ENCODE peak calls at places on chromosomes 12 and 14, in six cellular contexts. J is brain microvascular endothelial cell, D is upper lobe of right lung, X is heart left ventricle, B is cardiac muscle cell, F is sigmoid colon. C is an unnamed sample.

GRCh38 chr12:86290615-86291014 is 34.4 kb upstream of the MGAT4C start:
- DNase-seq in J (no peak), D (no peak), X (no peak), B (no peak), F (no peak), C (no peak)

GRCh38 chr14:21219561-21220111 is 49.6 kb downstream of the HNRNPC start:
- DNase-seq in J (no peak), D (no peak), X (no peak), B (no peak), F (no peak), C (no peak)

GRCh38 chr14:92519246-92520101 is 5.9 kb downstream of the RIN3 start:
- DNase-seq in J (no peak), D (no peak), X (no peak), B (no peak), F (peak; percentile 66), C (no peak)

GRCh38 chr12:117162649-117163048 is 27.6 kb downstream of the FBXO21 start:
- DNase-seq in J (no peak), D (no peak), X (no peak), B (no peak), F (no peak), C (no peak)

GRCh38 chr12:65269603-65270002 is 8.9 kb upstream of the MSRB3 start:
- DNase-seq in J (no peak), D (no peak), X (no peak), B (peak; percentile 11), F (no peak), C (no peak)

GRCh38 chr12:132055535-132056096 is 88.5 kb downstream of the DDX51 start:
- DNase-seq in J (no peak), D (no peak), X (no peak), B (no peak), F (no peak), C (peak; percentile 48)

GRCh38 chr12:1640630-1641234 is 11.7 kb downstream of the WNT5B start:
- DNase-seq in J (no peak), D (no peak), X (no peak), B (no peak), F (no peak), C (no peak)

GRCh38 chr12:68686595-68687521 is at the start of gene NUP107:
- DNase-seq in J (peak; percentile 99), D (peak; percentile 99), X (peak; percentile 98), B (peak; percentile 99), F (peak; percentile 100), C (peak; percentile 99)

GRCh38 chr12:89710873-89711179 is 2.2 kb upstream of the ATP2B1 start:
- DNase-seq in J (no peak), D (no peak), X (no peak), B (no peak), F (no peak), C (no peak)

GRCh38 chr12:121059031-121059898 is 20.2 kb upstream of the OASL start:
- DNase-seq in J (no peak), D (no peak), X (no peak), B (no peak), F (no peak), C (no peak)

GRCh38 chr14:91382712-91383111 is 34.9 kb downstream of the CCDC88C start:
- DNase-seq in J (no peak), D (no peak), X (no peak), B (no peak), F (no peak), C (no peak)

GRCh38 chr14:102819176-102819628 is 42.0 kb downstream of the TRAF3 start:
- DNase-seq in J (no peak), D (no peak), X (no peak), B (no peak), F (no peak), C (no peak)

GRCh38 chr12:54870048-54870447 is 15.7 kb downstream of the MUCL1 start:
- DNase-seq in J (no peak), D (no peak), X (no peak), B (no peak), F (no peak), C (no peak)

GRCh38 chr14:93095742-93096510 is 19.8 kb downstream of the ITPK1 start:
- DNase-seq in J (no peak), D (no peak), X (no peak), B (no peak), F (no peak), C (no peak)

GRCh38 chr14:59520224-59520623 is 35.9 kb downstream of the JKAMP start:
- DNase-seq in J (no peak), D (no peak), X (no peak), B (no peak), F (no peak), C (no peak)

GRCh38 chr12:56722832-56723231 is 2.3 kb downstream of the NACA start:
- DNase-seq in J (no peak), D (no peak), X (no peak), B (no peak), F (no peak), C (no peak)

GRCh38 chr12:95205016-95205415 is 12.3 kb downstream of the FGD6 start:
- DNase-seq in J (no peak), D (no peak), X (no peak), B (no peak), F (no peak), C (no peak)

GRCh38 chr12:34298176-34298970 is 276.1 kb downstream of the ALG10 start:
- DNase-seq in J (no peak), D (peak; percentile 52), X (no peak), B (no peak), F (peak; percentile 49), C (peak; percentile 36)

GRCh38 chr14:32383337-32384009 is 54.4 kb downstream of the AKAP6 start:
- DNase-seq in J (no peak), D (no peak), X (no peak), B (no peak), F (no peak), C (no peak)

GRCh38 chr14:79920180-79920579 is 291.1 kb downstream of the DIO2 start:
- DNase-seq in J (no peak), D (no peak), X (no peak), B (no peak), F (no peak), C (peak; percentile 35)

GRCh38 chr12:48542300-48542928 is 17.0 kb downstream of the OR8S1 start:
- DNase-seq in J (peak; percentile 6), D (peak; percentile 71), X (no peak), B (peak; percentile 53), F (no peak), C (no peak)

GRCh38 chr12:14946162-14946561 is 7.8 kb upstream of the ERP27 start:
- DNase-seq in J (no peak), D (no peak), X (no peak), B (peak; percentile 53), F (no peak), C (no peak)

GRCh38 chr12:12718853-12719252 is 1.7 kb downstream of the CDKN1B start:
- DNase-seq in J (no peak), D (no peak), X (no peak), B (peak; percentile 27), F (no peak), C (no peak)

GRCh38 chr14:58298477-58298879 is at the start of gene ARID4A:
- DNase-seq in J (no peak), D (peak; percentile 88), X (no peak), B (no peak), F (peak; percentile 98), C (peak; percentile 94)

GRCh38 chr14:50763386-50764007 is 67.5 kb downstream of the NIN start:
- DNase-seq in J (peak; percentile 83), D (no peak), X (no peak), B (peak; percentile 24), F (no peak), C (no peak)

GRCh38 chr12:54723653-54724256 is 75.6 kb upstream of the DCD start:
- DNase-seq in J (peak; percentile 9), D (no peak), X (no peak), B (peak; percentile 40), F (no peak), C (no peak)

GRCh38 chr14:91115986-91116385 is 2.1 kb downstream of the DGLUCY start:
- DNase-seq in J (no peak), D (no peak), X (no peak), B (no peak), F (no peak), C (no peak)

GRCh38 chr14:103140316-103141109 is 17.3 kb downstream of the TNFAIP2 start:
- DNase-seq in J (no peak), D (no peak), X (no peak), B (no peak), F (no peak), C (peak; percentile 81)

DNA sequence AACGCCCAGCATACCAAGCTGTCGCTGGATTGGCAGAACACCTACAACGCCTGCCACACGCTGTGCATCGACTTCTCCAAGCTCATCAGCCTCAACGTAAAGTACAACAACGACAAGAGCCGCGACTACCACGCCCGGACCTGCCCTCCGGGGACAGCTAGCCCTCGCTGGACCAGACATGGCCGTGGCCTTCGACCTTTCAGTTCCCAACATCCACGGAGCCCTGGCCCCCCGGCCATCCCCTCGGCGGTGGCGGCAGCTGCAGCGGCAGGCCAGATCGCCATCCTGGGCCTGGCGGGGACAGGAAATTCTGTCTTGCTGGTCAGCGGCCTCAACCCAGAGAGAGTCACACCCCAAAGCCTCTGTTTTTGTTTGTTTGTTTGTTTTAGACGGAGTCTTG is 132.6 kb upstream of the FUT8 start:
- DNase-seq in J (no peak), D (no peak), X (no peak), B (no peak), F (no peak), C (no peak)
- H3K27ac ChIP-seq in J (no peak overlapping the region), D (no peak overlapping the region), X (no peak overlapping the region), B (no peak overlapping the region), F (no peak overlapping the region), C (no peak overlapping the region)

GRCh38 chr12:6367065-6367968 is 8.0 kb downstream of the SCNN1A start:
- DNase-seq in J (no peak), D (no peak), X (no peak), B (peak; percentile 69), F (no peak), C (peak; percentile 31)
- TF ChIP-seq CTCF in J (peak; percentile 48), D (peak; percentile 45), X (no peak), B (peak; percentile 39), F (no peak), C (no peak)

DNA sequence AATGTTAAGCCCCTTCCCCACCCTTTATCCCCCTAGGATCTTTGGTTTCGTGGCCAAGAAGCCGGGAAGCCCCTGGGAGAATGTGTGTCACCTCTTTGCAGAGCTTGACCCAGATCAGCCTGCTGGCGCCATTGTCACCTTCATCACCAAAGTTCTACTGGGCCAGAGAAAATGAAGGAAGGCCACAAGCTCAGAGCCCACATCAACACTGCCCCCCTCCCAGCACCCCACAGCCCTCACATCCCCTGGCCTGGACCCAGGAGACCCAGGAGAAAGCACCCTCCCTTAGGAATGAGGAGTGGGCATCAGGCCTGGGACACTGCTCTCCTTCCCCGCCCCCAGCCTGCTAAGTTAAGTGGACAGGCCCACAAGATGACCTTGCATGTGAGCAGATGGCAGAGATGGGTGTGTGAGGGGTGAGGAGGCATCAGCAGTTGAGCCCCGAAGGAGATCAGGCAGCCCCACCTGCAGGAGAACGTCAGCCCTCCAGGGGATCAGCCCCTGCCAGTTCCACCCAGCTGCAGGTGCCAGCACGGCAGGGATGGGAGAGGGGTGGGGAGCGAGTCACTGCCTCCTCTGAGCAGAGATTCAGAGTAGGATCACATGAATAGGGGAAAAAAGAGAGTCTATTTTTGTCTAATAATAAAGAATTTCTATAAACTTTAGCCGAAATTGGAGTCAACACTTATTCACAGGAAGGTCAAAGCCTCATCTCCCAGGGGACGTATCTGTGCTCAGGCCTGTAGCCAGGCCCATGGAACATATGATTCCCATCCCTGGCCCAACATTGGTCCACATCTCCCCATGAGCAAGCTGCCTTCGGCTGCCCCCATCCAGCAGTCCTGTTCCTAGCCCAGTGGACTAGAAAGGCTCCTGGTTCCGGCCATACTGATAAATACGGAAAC is 14.1 kb downstream of the TNS2 start:
- DNase-seq in J (peak; percentile 69), D (peak; percentile 60), X (peak; percentile 81), B (peak; percentile 79), F (peak; percentile 92), C (peak; percentile 82)
- H3K27ac ChIP-seq in J (peak overlapping the region; percentile 46), D (no peak overlapping the region), X (peak overlapping the region; percentile 86), B (no peak overlapping the region), F (peak overlapping the region; percentile 64), C (peak overlapping the region; percentile 50)

GRCh38 chr12:107670999-107671643 is 14.5 kb upstream of the PWP1 start:
- DNase-seq in J (no peak), D (no peak), X (no peak), B (peak; percentile 34), F (no peak), C (no peak)
- TF ChIP-seq CTCF in J (peak; percentile 86), D (peak; percentile 50), X (peak; percentile 15), B (peak; percentile 72), F (no peak), C (peak; percentile 21)

C was measured in kidney.